ENCODE peak calls at places on chromosomes 1 and 21, in seven cellular contexts. One of them, this sample, is unnamed.

GRCh38 chr1:113243529-113243928 is 146.8 kb upstream of the MAGI3 start:
- DNase-seq in activated T-cell treated with anti-CD3 and anti-CD28 coated beads for 24 hours: no peak
- DNase-seq in endothelial cell of umbilical vein: no peak
- DNase-seq in effector memory CD8-positive, alpha-beta T cell: no peak
- DNase-seq in colonic mucosa: no peak
- DNase-seq in RPMI7951: no peak
- DNase-seq in choroid plexus epithelial cell: no peak
- DNase-seq in this sample: no peak

GRCh38 chr1:9473032-9473792 is 66.1 kb upstream of the SLC25A33 start:
- DNase-seq in activated T-cell treated with anti-CD3 and anti-CD28 coated beads for 24 hours: no peak
- DNase-seq in endothelial cell of umbilical vein: peak
- DNase-seq in effector memory CD8-positive, alpha-beta T cell: no peak
- DNase-seq in colonic mucosa: peak
- DNase-seq in RPMI7951: peak
- DNase-seq in choroid plexus epithelial cell: peak
- DNase-seq in this sample: peak

GRCh38 chr1:61318319-61319125 is 236.2 kb downstream of the NFIA start:
- DNase-seq in activated T-cell treated with anti-CD3 and anti-CD28 coated beads for 24 hours: no peak
- DNase-seq in endothelial cell of umbilical vein: peak
- DNase-seq in effector memory CD8-positive, alpha-beta T cell: no peak
- DNase-seq in colonic mucosa: no peak
- DNase-seq in RPMI7951: no peak
- DNase-seq in choroid plexus epithelial cell: peak
- DNase-seq in this sample: no peak

GRCh38 chr21:17454315-17455027 is 58.4 kb upstream of the CXADR start:
- DNase-seq in activated T-cell treated with anti-CD3 and anti-CD28 coated beads for 24 hours: peak
- DNase-seq in endothelial cell of umbilical vein: peak
- DNase-seq in effector memory CD8-positive, alpha-beta T cell: no peak
- DNase-seq in colonic mucosa: peak
- DNase-seq in RPMI7951: peak
- DNase-seq in choroid plexus epithelial cell: peak
- DNase-seq in this sample: no peak

GRCh38 chr1:36380003-36380631 is 5.6 kb downstream of the STK40 start:
- DNase-seq in activated T-cell treated with anti-CD3 and anti-CD28 coated beads for 24 hours: no peak
- DNase-seq in endothelial cell of umbilical vein: no peak
- DNase-seq in effector memory CD8-positive, alpha-beta T cell: no peak
- DNase-seq in colonic mucosa: no peak
- DNase-seq in RPMI7951: no peak
- DNase-seq in choroid plexus epithelial cell: no peak
- DNase-seq in this sample: no peak

GRCh38 chr1:159184201-159184600 is 12.8 kb downstream of the CADM3 start:
- DNase-seq in activated T-cell treated with anti-CD3 and anti-CD28 coated beads for 24 hours: no peak
- DNase-seq in endothelial cell of umbilical vein: no peak
- DNase-seq in effector memory CD8-positive, alpha-beta T cell: no peak
- DNase-seq in colonic mucosa: no peak
- DNase-seq in RPMI7951: no peak
- DNase-seq in choroid plexus epithelial cell: no peak
- DNase-seq in this sample: no peak

GRCh38 chr1:206495493-206496046 is 11.8 kb upstream of the RASSF5 start:
- DNase-seq in activated T-cell treated with anti-CD3 and anti-CD28 coated beads for 24 hours: no peak
- DNase-seq in endothelial cell of umbilical vein: no peak
- DNase-seq in effector memory CD8-positive, alpha-beta T cell: no peak
- DNase-seq in colonic mucosa: no peak
- DNase-seq in RPMI7951: no peak
- DNase-seq in choroid plexus epithelial cell: peak
- DNase-seq in this sample: no peak

GRCh38 chr1:233704125-233704881 is 90.4 kb downstream of the KCNK1 start:
- DNase-seq in activated T-cell treated with anti-CD3 and anti-CD28 coated beads for 24 hours: no peak
- DNase-seq in endothelial cell of umbilical vein: no peak
- DNase-seq in effector memory CD8-positive, alpha-beta T cell: no peak
- DNase-seq in colonic mucosa: no peak
- DNase-seq in RPMI7951: no peak
- DNase-seq in choroid plexus epithelial cell: no peak
- DNase-seq in this sample: no peak

GRCh38 chr1:50603274-50604271 is 180.3 kb upstream of the DMRTA2 start:
- DNase-seq in activated T-cell treated with anti-CD3 and anti-CD28 coated beads for 24 hours: no peak
- DNase-seq in endothelial cell of umbilical vein: peak
- DNase-seq in effector memory CD8-positive, alpha-beta T cell: no peak
- DNase-seq in colonic mucosa: no peak
- DNase-seq in RPMI7951: no peak
- DNase-seq in choroid plexus epithelial cell: peak
- DNase-seq in this sample: no peak